ENCODE peak calls at places on chromosomes 11 and 22, in four cellular contexts. V is IMR-90, I is H1, O is mesendoderm. N is an unnamed sample.

GRCh38 chr11:78645226-78646202 is 70.8 kb upstream of the NARS2 start:
- DNase-seq in I (peak), V (peak), O (peak), N (peak)

GRCh38 chr11:36162282-36162825 is 126.9 kb downstream of the COMMD9 start:
- DNase-seq in I (no peak), V (no peak), O (no peak), N (no peak)

GRCh38 chr22:39820266-39820665 is 73.3 kb downstream of the ENTHD1 start:
- DNase-seq in I (no peak), V (peak), O (peak), N (no peak)

GRCh38 chr11:69524291-69524882 is 42.9 kb downstream of the LINC01488 start:
- DNase-seq in O (peak), I (no peak), V (peak), N (peak)

GRCh38 chr11:3849297-3849874 is 6.1 kb upstream of the STIM1 start:
- DNase-seq in O (peak), V (peak), I (no peak), N (no peak)

GRCh38 chr22:32996276-32996675 is 61.9 kb downstream of the SYN3 start:
- DNase-seq in I (no peak), O (no peak), V (no peak), N (no peak)

GRCh38 chr22:23403152-23403719 is 176.9 kb downstream of the IGLL1 start:
- DNase-seq in I (no peak), O (no peak), V (no peak), N (no peak)

GRCh38 chr11:19576054-19576453 is 136.6 kb upstream of the NAV2 start:
- DNase-seq in V (peak), O (no peak), I (no peak), N (no peak)

GRCh38 chr11:48080301-48080861 is 100.0 kb downstream of the PTPRJ start:
- DNase-seq in V (no peak), O (no peak), I (no peak), N (no peak)

GRCh38 chr11:36116161-36116560 is 172.3 kb downstream of the LDLRAD3 start:
- DNase-seq in O (no peak), V (no peak), I (no peak), N (no peak)

GRCh38 chr11:75150879-75151278 is at the start of gene SLCO2B1:
- DNase-seq in V (no peak), O (no peak), I (no peak), N (no peak)

GRCh38 chr11:72227316-72228228 is 3.0 kb downstream of the INPPL1 start:
- DNase-seq in V (peak), I (no peak), O (no peak), N (peak)

GRCh38 chr11:64970731-64971151 is 1.2 kb downstream of the MAJIN start:
- DNase-seq in I (no peak), V (no peak), O (no peak), N (no peak)

GRCh38 chr11:11039249-11039965 is 181.6 kb upstream of the ZBED5 start:
- DNase-seq in V (peak), O (no peak), I (no peak), N (no peak)

GRCh38 chr11:32613500-32614151 is 30.0 kb downstream of the EIF3M start:
- DNase-seq in O (no peak), V (no peak), I (no peak), N (no peak)

GRCh38 chr11:44784784-44785183 is 58.0 kb downstream of the TSPAN18 start:
- DNase-seq in O (no peak), I (no peak), V (no peak), N (no peak)

GRCh38 chr11:86660011-86660595 is 12.3 kb downstream of the ME3 start:
- DNase-seq in O (no peak), I (no peak), V (peak), N (no peak)

GRCh38 chr22:42969348-42969975 is 45.5 kb downstream of the PACSIN2 start:
- DNase-seq in O (no peak), I (no peak), V (peak), N (no peak)

GRCh38 chr11:80855975-80856524 is 1415.2 kb upstream of the TENM4 start:
- DNase-seq in I (no peak), V (no peak), O (no peak), N (no peak)

GRCh38 chr11:80146231-80146630 is 705.4 kb upstream of the TENM4 start:
- DNase-seq in I (no peak), O (no peak), V (no peak), N (no peak)

GRCh38 chr11:119334173-119334930 is at the start of gene RNF26:
- DNase-seq in V (peak), I (peak), O (peak), N (peak)
- H4K8ac ChIP-seq in V (peak), I (peak), O (peak), N (no peak)

DNA sequence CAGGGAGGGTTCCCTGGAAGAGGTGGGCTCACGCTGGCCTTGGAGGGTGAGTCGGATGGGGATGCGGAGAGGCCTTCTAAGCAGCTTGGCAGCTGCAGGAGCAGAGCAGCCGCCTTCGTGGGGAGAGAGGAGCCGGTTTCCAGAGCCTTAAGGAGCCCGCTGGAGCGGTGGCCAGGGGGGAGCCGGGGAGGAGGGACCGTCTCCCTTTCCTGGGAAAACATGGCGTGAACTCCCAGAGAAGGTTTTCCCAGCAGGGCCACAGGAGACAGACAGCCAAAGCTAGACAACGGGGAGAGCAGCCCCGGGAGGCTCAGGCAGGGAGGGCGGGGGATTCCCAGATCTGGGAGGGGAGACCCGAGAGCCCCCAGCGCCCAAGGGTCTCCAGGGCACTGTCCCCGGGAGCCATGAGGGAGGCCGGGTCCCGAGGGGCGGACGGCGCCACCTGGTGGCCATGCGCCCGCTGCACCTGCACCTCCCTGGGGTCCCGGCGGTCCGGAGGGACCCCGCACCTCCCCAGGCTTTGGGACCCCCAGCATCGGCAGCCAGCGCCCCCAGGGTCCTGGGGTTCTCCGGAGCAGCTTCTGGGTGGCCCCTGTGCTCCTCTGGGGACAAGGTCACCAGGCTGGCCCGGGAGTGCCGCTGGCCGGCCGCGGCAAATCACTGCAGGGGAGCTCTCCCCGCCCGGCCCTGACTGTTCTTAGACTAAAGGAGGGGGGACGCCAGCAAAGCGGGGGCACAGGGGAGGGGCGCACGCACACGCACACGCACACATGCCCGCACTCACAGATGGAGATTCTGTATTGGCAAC is 2.4 kb upstream of the SYT8 start:
- DNase-seq in O (peak), I (no peak), V (no peak), N (peak)
- H3K56ac ChIP-seq in O (peak), I (no peak), V (no peak), N (no peak)

GRCh38 chr11:61854966-61855714 is 27.0 kb downstream of the FADS2 start:
- DNase-seq in I (no peak), V (no peak), O (no peak), N (no peak)

GRCh38 chr11:61853698-61854169 is 25.6 kb downstream of the FADS2 start:
- DNase-seq in V (no peak), O (no peak), I (no peak), N (peak)

GRCh38 chr11:61854206-61854875 is 26.2 kb downstream of the FADS2 start:
- DNase-seq in I (no peak), O (no peak), V (no peak), N (peak)

GRCh38 chr11:61860054-61860903 is 31.1 kb downstream of the FADS3 start:
- DNase-seq in I (no peak), O (no peak), V (no peak), N (no peak)

GRCh38 chr11:61855939-61856730 is 28.0 kb downstream of the FADS2 start:
- DNase-seq in O (no peak), V (peak), I (no peak), N (no peak)
- H4K8ac ChIP-seq in O (no peak), V (no peak), I (peak), N (peak)

GRCh38 chr22:44615602-44616180 is 86.3 kb upstream of the PRR5 start:
- DNase-seq in O (no peak), V (no peak), I (no peak), N (no peak)

GRCh38 chr22:44615146-44615545 is 86.9 kb upstream of the PRR5 start:
- DNase-seq in I (no peak), V (no peak), O (no peak), N (no peak)

GRCh38 chr22:44616461-44616860 is 85.5 kb upstream of the PRR5 start:
- DNase-seq in O (no peak), V (no peak), I (no peak), N (no peak)

GRCh38 chr22:44611880-44612496 is 90.0 kb upstream of the PRR5 start:
- DNase-seq in O (no peak), I (no peak), V (no peak), N (no peak)

DNA sequence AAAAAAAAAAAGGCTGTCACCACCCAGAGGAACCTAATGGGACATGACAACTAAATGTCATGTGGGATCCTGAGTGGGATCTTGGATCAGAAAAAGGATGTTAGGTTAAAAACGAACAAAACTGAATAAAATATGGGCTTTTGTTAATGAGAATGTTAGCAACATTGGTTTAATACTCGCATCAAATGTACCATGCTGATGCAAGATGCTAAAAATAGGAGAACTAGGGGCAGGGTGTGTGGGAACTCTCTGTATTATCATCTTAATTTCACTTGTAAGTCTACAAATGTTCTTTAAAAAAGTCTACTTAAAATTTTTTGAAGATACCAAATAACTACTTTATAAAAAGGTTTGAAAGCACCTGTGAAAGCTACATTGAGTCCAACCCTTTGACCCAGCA is 88.8 kb upstream of the PRR5 start:
- DNase-seq in I (no peak), V (no peak), O (no peak), N (no peak)
- H3K56ac ChIP-seq in I (no peak), V (no peak), O (no peak), N (no peak)

GRCh38 chr11:57742087-57742452 is 779 bp downstream of the SELENOH start:
- DNase-seq in O (no peak), I (no peak), V (no peak), N (no peak)
- H4K8ac ChIP-seq in O (no peak), I (peak), V (peak), N (no peak)

GRCh38 chr11:118644496-118644895 is 35.0 kb downstream of the TREH start:
- DNase-seq in O (no peak), V (no peak), I (no peak), N (no peak)

GRCh38 chr11:118643142-118643994 is 36.0 kb downstream of the PHLDB1 start:
- DNase-seq in O (no peak), I (no peak), V (no peak), N (no peak)

GRCh38 chr11:118646393-118646792 is 33.1 kb downstream of the TREH start:
- DNase-seq in I (no peak), O (no peak), V (no peak), N (no peak)

GRCh38 chr11:118643995-118644345 is 35.5 kb downstream of the TREH start:
- DNase-seq in I (no peak), V (no peak), O (no peak), N (no peak)

GRCh38 chr11:118645066-118645715 is 34.3 kb downstream of the TREH start:
- DNase-seq in V (no peak), O (no peak), I (no peak), N (no peak)
- H3K56ac ChIP-seq in V (no peak), O (no peak), I (no peak), N (no peak)

GRCh38 chr11:106076923-106077608 is at the start of gene KBTBD3:
- DNase-seq in V (peak), O (peak), I (peak), N (peak)
- H4K8ac ChIP-seq in V (peak), O (peak), I (peak), N (no peak)

GRCh38 chr11:58524232-58525036 is 16.5 kb upstream of the OR5B21 start:
- DNase-seq in I (no peak), O (peak), V (peak), N (peak)

GRCh38 chr11:58531865-58532341 is 24.0 kb upstream of the OR5B21 start:
- DNase-seq in I (no peak), V (no peak), O (no peak), N (no peak)

GRCh38 chr11:58527429-58527828 is 19.5 kb upstream of the OR5B21 start:
- DNase-seq in I (no peak), O (no peak), V (no peak), N (no peak)

GRCh38 chr11:58525037-58525614 is 17.2 kb upstream of the OR5B21 start:
- DNase-seq in O (peak), I (no peak), V (no peak), N (no peak)

DNA sequence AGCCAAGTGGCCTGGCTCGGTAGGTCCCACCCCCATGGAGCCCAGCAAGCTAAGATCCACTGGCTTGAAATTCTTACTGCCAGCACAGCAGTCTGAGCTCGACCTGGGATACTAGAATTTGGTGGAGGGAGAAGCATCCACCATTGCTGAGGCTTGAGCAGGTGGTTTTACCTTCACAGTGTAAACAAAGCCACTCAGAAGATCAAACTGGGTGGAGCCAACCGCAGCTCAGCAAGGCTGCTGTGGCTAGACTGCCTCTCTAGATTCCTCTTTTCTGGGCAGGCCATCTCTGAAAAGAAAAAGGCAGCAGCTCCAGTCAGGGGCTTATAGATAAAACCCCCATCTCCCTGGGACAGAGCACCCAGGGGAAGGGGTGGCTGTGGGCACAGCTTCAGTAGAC is 22.3 kb upstream of the OR5B21 start:
- DNase-seq in I (no peak), O (no peak), V (no peak), N (no peak)
- H3K56ac ChIP-seq in I (no peak), O (no peak), V (no peak), N (no peak)